ENCODE peak calls at places on chromosomes 16 and 17, in five cellular contexts. F is sigmoid colon, N is HCT116, I is IMR-90, M is breast epithelium. H is an unnamed sample. For H3K4me1, the result is how much of the 10 kb centered on the place peaks cover.

GRCh38 chr17:56571456-56571855 is 22.0 kb upstream of the NOG start:
- DNase-seq in F (no peak), N (no peak), I (no peak), M (no peak), H (no peak)

GRCh38 chr16:81560979-81561657 is 116.5 kb downstream of the CMIP start:
- DNase-seq in F (no peak), N (no peak), I (peak), M (no peak), H (no peak)

GRCh38 chr16:4380131-4381063 is 8.7 kb downstream of the VASN start:
- DNase-seq in F (no peak), N (no peak), I (no peak), M (no peak), H (no peak)

GRCh38 chr17:77132411-77133086 is 8.2 kb upstream of the SEC14L1 start:
- DNase-seq in F (no peak), N (no peak), I (no peak), M (no peak), H (peak)

GRCh38 chr16:9099131-9099625 is 7.7 kb downstream of the HAPSTR1 start:
- DNase-seq in F (no peak), N (no peak), I (peak), M (no peak), H (no peak)

GRCh38 chr17:39753514-39754160 is 15.9 kb downstream of the GRB7 start:
- DNase-seq in F (peak), N (no peak), I (no peak), M (no peak), H (peak)

GRCh38 chr16:19223235-19223847 is 55.3 kb downstream of the SYT17 start:
- DNase-seq in F (no peak), N (peak), I (peak), M (no peak), H (peak)

GRCh38 chr17:68533887-68534700 is 21.9 kb downstream of the PRKAR1A start:
- DNase-seq in F (no peak), N (no peak), I (peak), M (no peak), H (no peak)

GRCh38 chr16:84119368-84119767 is 2.6 kb upstream of the MBTPS1 start:
- DNase-seq in F (no peak), N (no peak), I (no peak), M (no peak), H (no peak)

GRCh38 chr17:65559802-65560627 is 1.4 kb downstream of the AXIN2 start:
- DNase-seq in F (no peak), N (no peak), I (no peak), M (no peak), H (peak)

DNA sequence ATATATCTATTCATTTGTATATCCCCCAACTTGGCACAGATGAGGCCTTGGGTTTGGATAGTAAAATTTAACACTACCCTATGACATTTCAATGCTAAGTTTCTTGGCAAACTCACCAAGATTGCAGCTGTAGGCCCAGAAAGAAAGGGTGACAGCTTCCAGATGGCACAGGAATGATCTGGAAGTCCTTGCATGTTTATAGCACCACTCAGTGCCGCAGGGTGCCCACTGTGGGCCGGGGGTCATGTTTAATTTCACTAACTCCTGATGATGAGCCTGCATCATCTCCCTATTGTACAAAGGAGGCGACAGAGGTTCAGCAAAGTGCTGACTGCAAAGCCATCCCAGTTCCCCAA is 166.0 kb downstream of the XYLT1 start:
- DNase-seq in F (peak), N (no peak), I (peak), M (no peak), H (no peak)
- TF ChIP-seq CTCF in F (no peak), N (no peak), I (peak), M (no peak), H (no peak)

DNA sequence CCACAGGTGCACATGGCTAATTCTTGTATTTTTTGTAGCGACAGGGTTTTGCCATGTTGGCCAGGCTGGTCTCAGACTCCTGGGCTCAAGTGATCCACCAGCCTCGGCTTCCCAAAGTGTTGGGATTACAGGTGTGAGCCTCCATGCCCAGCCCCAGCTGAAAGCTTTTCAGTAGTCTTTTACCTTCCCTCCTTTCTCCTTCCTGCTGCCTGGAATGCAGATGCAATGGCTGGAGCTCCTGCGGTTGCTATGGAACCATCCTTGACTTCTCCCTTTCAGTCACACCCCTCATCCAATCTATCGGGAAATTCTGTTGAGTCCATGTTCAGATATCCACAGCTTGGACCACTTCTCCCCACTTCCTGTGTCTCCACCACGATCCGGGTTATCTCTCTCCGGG is 12.5 kb upstream of the SLC38A10 start:
- DNase-seq in F (no peak), N (no peak), I (no peak), M (no peak), H (no peak)
- H3K4me3 ChIP-seq in F (no peak), N (peak), I (no peak), M (no peak), H (no peak)

GRCh38 chr17:7914771-7915610 is 1.1 kb downstream of the RNF227 start:
- DNase-seq in F (peak), N (no peak), I (peak), M (no peak), H (no peak)

GRCh38 chr17:7912927-7913524 is 3.1 kb downstream of the RNF227 start:
- DNase-seq in F (no peak), N (peak), I (peak), M (no peak), H (peak)

GRCh38 chr17:7910281-7910680 is 5.8 kb downstream of the RNF227 start:
- DNase-seq in F (no peak), N (no peak), I (no peak), M (no peak), H (no peak)

GRCh38 chr17:7909080-7909479 is 7.0 kb downstream of the RNF227 start:
- DNase-seq in F (no peak), N (no peak), I (no peak), M (no peak), H (no peak)

DNA sequence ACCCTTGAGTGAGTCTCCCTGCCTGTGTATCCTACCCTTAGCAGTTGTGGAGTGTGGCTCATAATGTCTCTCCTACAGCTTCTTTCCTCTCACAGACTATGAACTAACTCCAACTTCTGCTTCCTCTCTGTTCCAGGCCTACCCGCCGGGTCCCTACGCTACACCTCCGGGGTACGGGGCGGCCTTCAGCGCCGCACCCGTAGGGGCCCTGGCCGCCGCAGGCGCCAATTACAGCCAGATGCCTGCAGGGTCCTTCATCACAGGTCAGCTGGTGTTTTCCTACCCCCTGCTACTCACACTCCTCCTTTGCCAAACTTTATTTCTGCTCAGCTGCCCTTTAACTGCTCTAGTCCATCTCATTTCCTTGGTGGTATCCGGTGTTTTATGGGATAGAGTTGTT is 5.4 kb downstream of the RNF227 start:
- DNase-seq in F (no peak), N (no peak), I (no peak), M (no peak), H (no peak)
- H3K4me1 ChIP-seq in F (under half), N (under half), I (under half), M (under half), H (under half)

GRCh38 chr16:53741546-53741945 is 37.6 kb downstream of the FTO start:
- DNase-seq in F (no peak), N (no peak), I (no peak), M (no peak), H (no peak)

GRCh38 chr16:53744449-53744848 is 40.5 kb downstream of the FTO start:
- DNase-seq in F (no peak), N (no peak), I (no peak), M (no peak), H (no peak)

GRCh38 chr16:53745126-53745525 is 41.2 kb downstream of the FTO start:
- DNase-seq in F (no peak), N (no peak), I (no peak), M (no peak), H (no peak)

GRCh38 chr16:53743149-53743566 is 39.2 kb downstream of the FTO start:
- DNase-seq in F (no peak), N (peak), I (peak), M (no peak), H (peak)

GRCh38 chr16:53745753-53746258 is 41.9 kb downstream of the FTO start:
- DNase-seq in F (no peak), N (peak), I (peak), M (no peak), H (no peak)
- TF ChIP-seq CTCF in F (no peak), N (peak), I (peak), M (no peak), H (peak)

GRCh38 chr17:73939808-73940207 is 263.7 kb upstream of the RPL38 start:
- DNase-seq in F (no peak), N (no peak), I (no peak), M (no peak), H (no peak)
- H3K4me3 ChIP-seq in F (no peak), N (no peak), I (no peak), M (no peak), H (no peak)

GRCh38 chr16:1045363-1046270 is 26.9 kb upstream of the SSTR5 start:
- DNase-seq in F (no peak), N (no peak), I (no peak), M (no peak), H (no peak)

GRCh38 chr16:1042776-1043349 is 29.7 kb upstream of the SSTR5 start:
- DNase-seq in F (no peak), N (no peak), I (no peak), M (no peak), H (peak)

GRCh38 chr16:1043831-1044514 is 28.6 kb upstream of the SSTR5 start:
- DNase-seq in F (no peak), N (no peak), I (no peak), M (no peak), H (no peak)

GRCh38 chr16:1046271-1046955 is 26.1 kb upstream of the SSTR5 start:
- DNase-seq in F (no peak), N (no peak), I (no peak), M (no peak), H (no peak)

DNA sequence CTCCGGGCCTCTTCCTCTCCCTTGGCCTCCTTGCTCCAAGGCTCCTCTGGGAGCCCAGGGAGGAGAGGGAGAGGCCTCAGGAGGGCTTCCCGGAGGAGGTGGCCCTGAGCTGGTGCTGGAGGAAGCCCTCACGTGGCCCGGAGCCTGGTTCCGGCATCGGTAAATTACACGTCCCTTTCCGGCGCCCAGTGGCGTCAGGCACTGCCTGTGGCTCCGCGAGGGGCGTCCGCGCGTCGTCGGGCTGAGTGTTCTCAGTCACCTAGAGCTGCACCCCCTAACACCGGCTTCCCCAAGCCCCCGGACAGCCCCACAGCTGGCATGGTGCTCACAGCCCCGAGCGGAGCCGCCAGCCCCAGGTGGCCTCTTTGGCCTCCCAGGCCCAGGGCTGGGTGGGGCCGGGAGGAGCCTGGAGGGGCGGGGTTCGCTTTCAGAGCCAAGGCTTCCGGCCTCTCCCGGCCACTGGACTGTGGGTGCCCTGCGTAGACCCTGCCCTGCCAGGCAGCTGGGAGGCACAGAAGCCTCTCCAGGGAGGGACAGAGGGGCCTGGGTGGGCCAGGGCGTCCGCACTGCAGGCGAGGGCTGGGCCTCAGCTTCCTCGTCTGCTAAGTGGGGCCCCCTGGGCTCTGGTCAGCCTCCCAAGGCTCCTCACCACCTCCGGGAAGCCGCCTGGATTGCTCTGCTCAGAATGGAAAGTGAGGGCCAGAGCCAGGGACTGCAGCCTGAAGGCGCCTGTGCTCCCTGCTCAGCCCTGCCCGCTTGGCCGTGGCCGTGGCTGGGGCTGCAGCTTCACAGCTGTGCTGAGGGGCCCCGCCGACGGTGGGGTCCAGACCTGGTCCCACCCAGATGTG is 27.8 kb upstream of the SSTR5 start:
- DNase-seq in F (no peak), N (no peak), I (no peak), M (no peak), H (no peak)
- H3K4me1 ChIP-seq in F (under half), N (half or more), I (under half), M (under half), H (under half)

GRCh38 chr16:1089822-1090619 is 6.0 kb downstream of the C1QTNF8 start:
- DNase-seq in F (no peak), N (no peak), I (no peak), M (no peak), H (no peak)
- TF ChIP-seq CTCF in F (peak), N (peak), I (no peak), M (no peak), H (no peak)

GRCh38 chr17:17032131-17032692 is 10.0 kb upstream of the MPRIP start:
- DNase-seq in F (peak), N (no peak), I (peak), M (peak), H (peak)
- H3K4me3 ChIP-seq in F (no peak), N (no peak), I (no peak), M (no peak), H (no peak)

H was measured in BE2C.